ENCODE peak calls at places on chromosomes 1 and 21, in ten cellular contexts. J, S, W, P, I, U, R, Y, N and Z are unnamed samples.

GRCh38 chr21:36325373-36326010 is 5.5 kb downstream of the MORC3 start:
- DNase-seq in W (no peak), N (no peak), Y (no peak), U (no peak), R (peak; percentile 77), S (no peak), P (peak; percentile 72), J (no peak), I (peak; percentile 57), Z (no peak)

GRCh38 chr1:36881541-36881940 is 152.8 kb downstream of the GRIK3 start:
- DNase-seq in U (no peak), I (no peak), P (no peak), S (no peak), N (no peak), W (no peak), J (no peak), R (no peak), Y (peak; percentile 15), Z (no peak)

GRCh38 chr1:87224209-87224608 is 104.5 kb upstream of the LMO4 start:
- DNase-seq in I (peak; percentile 79), Y (no peak), W (no peak), N (no peak), P (peak; percentile 100), U (peak; percentile 70), J (no peak), S (no peak), R (peak; percentile 99), Z (no peak)

GRCh38 chr21:36195613-36196012 is 39.0 kb downstream of the DOP1B start:
- DNase-seq in N (no peak), P (no peak), W (no peak), U (no peak), S (no peak), Y (no peak), R (no peak), J (no peak), I (no peak), Z (no peak)

GRCh38 chr1:13469343-13469742 is 44.5 kb downstream of the LRRC38 start:
- DNase-seq in W (peak; percentile 25), S (no peak), J (peak; percentile 65), R (peak; percentile 25), P (no peak), I (no peak), N (no peak), U (no peak), Y (no peak), Z (peak; percentile 66)

GRCh38 chr1:159790237-159790917 is 9.6 kb downstream of the DUSP23 start:
- DNase-seq in P (peak; percentile 49), U (peak; percentile 57), J (peak; percentile 21), R (peak; percentile 47), I (peak; percentile 36), Y (no peak), S (peak; percentile 20), N (no peak), W (peak; percentile 49), Z (peak; percentile 37)

GRCh38 chr1:37056201-37056764 is 22.0 kb upstream of the GRIK3 start:
- DNase-seq in N (no peak), I (no peak), S (no peak), J (no peak), R (no peak), W (no peak), Y (no peak), P (no peak), U (no peak), Z (peak; percentile 63)

GRCh38 chr1:241592273-241592958 is 47.8 kb downstream of the CHML start:
- DNase-seq in J (no peak), U (no peak), W (no peak), Y (no peak), S (no peak), P (peak; percentile 81), R (peak; percentile 90), N (no peak), I (peak; percentile 85), Z (no peak)

GRCh38 chr1:1352784-1353388 is 3.7 kb upstream of the DVL1 start:
- DNase-seq in J (peak; percentile 76), I (no peak), U (no peak), S (no peak), N (no peak), W (no peak), R (no peak), Y (no peak), P (no peak), Z (no peak)

GRCh38 chr1:1353389-1354151 is 4.4 kb upstream of the DVL1 start:
- DNase-seq in N (no peak), U (no peak), J (no peak), W (no peak), S (no peak), Y (no peak), I (no peak), R (no peak), P (no peak), Z (no peak)

GRCh38 chr1:1349256-1350012 is at the start of gene DVL1:
- DNase-seq in N (no peak), I (peak; percentile 91), U (peak; percentile 35), Y (no peak), P (peak; percentile 70), W (peak; percentile 89), R (peak; percentile 90), J (peak; percentile 80), S (peak; percentile 78), Z (peak; percentile 84)

GRCh38 chr1:1354271-1355247 is 3.8 kb downstream of the MXRA8 start:
- DNase-seq in I (no peak), J (no peak), P (no peak), U (no peak), S (peak; percentile 44), R (no peak), N (no peak), Y (no peak), W (no peak), Z (no peak)

GRCh38 chr1:1351511-1352427 is 2.6 kb upstream of the DVL1 start:
- DNase-seq in I (peak; percentile 82), R (peak; percentile 75), J (no peak), S (no peak), W (no peak), P (peak; percentile 61), N (no peak), Y (no peak), U (no peak), Z (peak; percentile 70)
- H3K4me3 ChIP-seq in I (peak overlapping the region; percentile 38), R (peak overlapping the region; percentile 34), J (no peak overlapping the region), S (no peak overlapping the region), W (no peak overlapping the region), P (no peak overlapping the region), N (no peak overlapping the region), Y (no peak overlapping the region), U (no peak overlapping the region), Z (no peak overlapping the region)

DNA sequence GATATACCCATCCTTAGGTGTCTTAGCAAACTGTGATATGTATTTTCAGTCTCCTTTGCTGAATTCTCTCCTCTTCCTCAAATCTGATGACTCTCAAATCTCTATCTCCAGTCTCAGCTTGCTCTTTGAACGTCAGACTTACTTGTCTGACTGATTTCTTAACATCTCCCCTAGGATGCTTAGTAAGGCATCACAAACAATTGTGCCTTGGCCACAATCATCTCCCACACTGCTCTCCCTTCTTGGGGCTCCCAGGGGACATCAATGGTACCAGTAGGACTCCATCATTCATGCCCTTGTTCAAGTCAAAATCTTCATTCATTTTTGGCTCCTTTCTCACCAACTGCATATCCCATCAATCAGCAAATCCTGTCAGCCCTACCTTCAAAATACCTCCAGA is 42.0 kb downstream of the GNG12 start:
- DNase-seq in J (no peak), P (peak; percentile 79), R (peak; percentile 75), N (no peak), W (no peak), Y (no peak), I (no peak), S (no peak), U (no peak), Z (no peak)
- H3K4me3 ChIP-seq in J (no peak overlapping the region), P (no peak overlapping the region), R (peak overlapping the region; percentile 48), N (no peak overlapping the region), W (no peak overlapping the region), Y (no peak overlapping the region), I (no peak overlapping the region), S (no peak overlapping the region), U (no peak overlapping the region), Z (no peak overlapping the region)

GRCh38 chr1:162319510-162320160 is 57.0 kb downstream of the SPATA46 start:
- DNase-seq in I (peak; percentile 62), U (no peak), P (peak; percentile 71), S (no peak), Y (no peak), W (no peak), N (no peak), J (no peak), R (peak; percentile 71), Z (no peak)
- H3K4me3 ChIP-seq in I (no peak overlapping the region), U (no peak overlapping the region), P (no peak overlapping the region), S (no peak overlapping the region), Y (no peak overlapping the region), W (no peak overlapping the region), N (no peak overlapping the region), J (no peak overlapping the region), R (no peak overlapping the region), Z (no peak overlapping the region)

DNA sequence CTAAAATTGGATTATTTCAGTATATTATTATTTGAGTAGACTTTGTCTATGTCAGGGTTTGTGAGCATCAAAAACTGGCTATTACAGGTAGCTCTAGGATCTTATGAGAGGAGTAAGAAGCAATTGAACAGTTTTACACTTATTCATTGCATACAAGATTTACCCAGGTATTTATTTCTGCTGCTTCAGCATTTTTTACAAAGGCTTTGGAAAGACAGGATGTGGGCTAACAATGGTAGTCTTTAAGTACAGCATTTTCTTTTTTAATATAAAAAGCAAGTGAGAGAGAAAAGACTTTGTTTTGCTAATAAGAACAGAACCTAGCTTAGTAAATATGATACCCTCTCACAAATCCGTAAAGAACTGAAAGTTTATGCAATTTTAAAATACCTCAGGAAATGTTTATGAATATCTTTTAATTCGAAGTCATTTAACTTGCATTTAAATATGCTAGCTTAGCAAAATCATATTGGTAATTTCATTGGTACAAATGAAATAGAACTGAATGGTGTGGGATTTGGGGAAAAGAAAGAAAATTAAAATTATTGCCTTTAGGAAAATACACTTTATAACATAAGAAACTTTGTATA is 32.1 kb upstream of the RGS18 start:
- DNase-seq in J (no peak), W (no peak), I (no peak), P (no peak), Y (no peak), U (peak; percentile 26), R (no peak), N (no peak), S (no peak), Z (no peak)
- H3K4me3 ChIP-seq in J (no peak overlapping the region), W (no peak overlapping the region), I (no peak overlapping the region), P (no peak overlapping the region), Y (no peak overlapping the region), U (no peak overlapping the region), R (no peak overlapping the region), N (no peak overlapping the region), S (no peak overlapping the region), Z (no peak overlapping the region)

GRCh38 chr21:44686843-44687561 is 5.0 kb upstream of the KRTAP12-1 start:
- DNase-seq in U (no peak), J (no peak), N (no peak), W (no peak), P (no peak), R (no peak), S (no peak), I (no peak), Y (peak; percentile 25), Z (no peak)
- H3K4me3 ChIP-seq in U (no peak overlapping the region), J (no peak overlapping the region), N (no peak overlapping the region), W (no peak overlapping the region), P (no peak overlapping the region), R (no peak overlapping the region), S (no peak overlapping the region), I (no peak overlapping the region), Y (no peak overlapping the region), Z (no peak overlapping the region)